ENCODE peak calls at places on chromosomes 1 and 21, in four cellular contexts. V is ovary, M is esophagus muscularis mucosa, X is sigmoid colon. L is an unnamed sample.

GRCh38 chr1:112040891-112041740 is 51.6 kb upstream of the KCND3 start:
- DNase-seq in V (no peak), X (no peak), M (no peak), L (no peak)

GRCh38 chr1:47469405-47469759 is 31.5 kb downstream of the FOXD2 start:
- DNase-seq in V (no peak), X (no peak), M (no peak), L (no peak)

GRCh38 chr1:207298666-207299065 is 22.8 kb upstream of the CD55 start:
- DNase-seq in V (no peak), X (no peak), M (no peak), L (no peak)

GRCh38 chr1:56866656-56867055 is 12.1 kb downstream of the C8A start:
- DNase-seq in X (no peak), V (no peak), M (no peak), L (no peak)

GRCh38 chr1:115409853-115410150 is 71.8 kb upstream of the NGF start:
- DNase-seq in X (no peak), V (no peak), M (no peak), L (no peak)

GRCh38 chr1:110914676-110915075 is 41.7 kb downstream of the CD53 start:
- DNase-seq in X (no peak), M (no peak), V (no peak), L (no peak)

GRCh38 chr1:49229555-49229954 is 452.9 kb upstream of the BEND5 start:
- DNase-seq in V (no peak), M (no peak), X (no peak), L (no peak)

GRCh38 chr1:47333922-47334764 is 553 bp downstream of the CMPK1 start:
- DNase-seq in M (peak), X (peak), V (peak), L (no peak)

GRCh38 chr1:170729608-170730378 is 65.9 kb downstream of the PRRX1 start:
- DNase-seq in M (no peak), V (no peak), X (no peak), L (no peak)

GRCh38 chr1:184555665-184556641 is 169.1 kb downstream of the C1orf21 start:
- DNase-seq in X (no peak), V (no peak), M (no peak), L (no peak)

GRCh38 chr1:29513357-29513756 is 277.0 kb downstream of the PTPRU start:
- DNase-seq in V (no peak), M (peak), X (no peak), L (peak)

GRCh38 chr1:178938959-178939317 is 68.1 kb upstream of the ANGPTL1 start:
- DNase-seq in X (peak), M (peak), V (peak), L (no peak)
- TF ChIP-seq EP300 in X (peak), M (peak), V (peak), L (no peak)

DNA sequence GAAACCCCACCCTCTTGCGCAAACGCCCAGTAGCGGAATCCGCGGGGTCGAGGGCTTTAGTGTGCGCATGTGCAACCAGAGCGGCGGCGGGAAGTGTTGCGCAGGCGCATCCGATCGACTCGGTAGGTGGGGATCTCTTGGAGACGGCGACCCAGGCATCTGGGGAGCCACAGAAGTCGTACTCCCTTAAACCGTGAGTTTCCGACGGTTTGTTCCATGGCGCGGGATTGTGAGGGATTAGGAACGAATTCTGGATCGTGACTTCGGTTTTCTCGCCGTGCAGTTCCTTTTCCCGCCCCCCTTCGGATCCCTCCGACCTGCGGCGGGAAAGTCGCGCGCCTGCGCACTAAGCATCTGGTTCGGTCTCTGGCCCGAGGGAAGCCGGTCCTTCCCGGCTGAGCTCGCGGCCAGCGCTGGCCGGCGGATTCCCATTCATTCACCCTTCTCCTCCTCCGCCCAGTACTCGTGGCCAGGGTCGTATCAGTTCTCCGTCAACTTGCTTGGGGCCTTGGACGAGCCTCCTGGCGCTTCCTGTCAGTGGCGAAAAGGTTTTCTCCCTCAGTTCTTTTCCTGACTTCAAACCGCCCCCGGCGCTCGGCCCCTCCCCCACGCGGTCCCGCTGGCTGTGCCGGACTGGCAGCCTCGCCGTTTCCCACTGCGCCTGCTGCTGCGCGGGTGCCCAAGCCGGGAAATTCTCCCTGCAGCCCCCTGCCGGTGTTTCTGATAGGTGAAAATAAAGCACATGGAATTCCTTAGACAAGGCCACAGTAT is at the start of gene CDC7:
- DNase-seq in V (peak), X (peak), M (peak), L (peak)
- TF ChIP-seq EP300 in V (no peak), X (no peak), M (peak), L (no peak)

DNA sequence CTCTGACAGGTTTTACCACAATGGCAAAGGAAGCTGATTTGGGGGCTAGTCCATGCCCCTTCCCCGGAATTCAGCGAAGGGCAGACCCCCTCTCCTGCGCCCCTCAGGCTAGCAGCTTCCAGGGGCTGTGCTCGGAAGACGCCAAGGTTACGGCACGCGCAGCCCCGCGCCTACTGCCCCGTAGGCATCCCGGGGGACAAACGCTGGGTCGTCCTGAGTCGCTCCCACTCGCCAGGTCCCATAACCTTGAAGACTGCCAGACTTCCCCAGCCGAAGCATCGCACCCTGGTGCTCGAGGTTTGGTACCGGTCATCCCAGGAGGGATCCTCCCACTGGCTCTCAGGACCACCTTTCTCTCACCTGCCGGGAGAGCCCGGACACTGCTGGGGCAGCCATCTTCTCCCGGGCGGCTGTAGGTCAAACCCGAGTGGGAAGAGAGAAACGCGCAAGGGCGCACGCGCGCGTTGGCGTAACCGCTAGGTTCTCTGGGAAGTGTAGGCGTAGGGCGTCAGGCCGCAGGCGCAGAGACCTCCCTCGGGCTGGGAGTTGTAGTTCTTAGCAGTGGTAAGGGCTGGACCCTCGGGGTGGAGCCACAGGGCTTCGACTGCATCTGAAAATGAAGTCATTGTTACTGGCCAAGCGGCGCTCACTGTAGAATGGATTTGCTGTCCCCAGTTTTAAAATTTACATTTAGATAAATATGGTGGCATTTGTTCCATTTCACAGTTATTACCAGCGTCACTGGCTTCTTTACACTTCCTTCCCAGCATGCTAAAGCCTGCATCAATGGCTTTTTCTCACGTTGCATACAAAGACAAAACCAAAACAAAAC is at the start of gene ATP5PO:
- DNase-seq in X (peak), V (peak), M (peak), L (peak)
- TF ChIP-seq EP300 in X (peak), V (no peak), M (no peak), L (no peak)

GRCh38 chr1:1004780-1005697 is 5.1 kb upstream of the HES4 start:
- DNase-seq in V (peak), M (no peak), X (peak), L (no peak)

GRCh38 chr1:1003618-1004419 is 3.9 kb upstream of the HES4 start:
- DNase-seq in V (no peak), M (no peak), X (no peak), L (no peak)

GRCh38 chr1:1005774-1006304 is 5.9 kb upstream of the HES4 start:
- DNase-seq in X (no peak), M (no peak), V (peak), L (no peak)

GRCh38 chr1:1004420-1004779 is 4.5 kb upstream of the HES4 start:
- DNase-seq in X (no peak), M (no peak), V (no peak), L (no peak)

GRCh38 chr1:1006305-1007159 is 6.6 kb upstream of the HES4 start:
- DNase-seq in V (peak), X (peak), M (no peak), L (no peak)
- TF ChIP-seq EP300 in V (no peak), X (no peak), M (no peak), L (no peak)

DNA sequence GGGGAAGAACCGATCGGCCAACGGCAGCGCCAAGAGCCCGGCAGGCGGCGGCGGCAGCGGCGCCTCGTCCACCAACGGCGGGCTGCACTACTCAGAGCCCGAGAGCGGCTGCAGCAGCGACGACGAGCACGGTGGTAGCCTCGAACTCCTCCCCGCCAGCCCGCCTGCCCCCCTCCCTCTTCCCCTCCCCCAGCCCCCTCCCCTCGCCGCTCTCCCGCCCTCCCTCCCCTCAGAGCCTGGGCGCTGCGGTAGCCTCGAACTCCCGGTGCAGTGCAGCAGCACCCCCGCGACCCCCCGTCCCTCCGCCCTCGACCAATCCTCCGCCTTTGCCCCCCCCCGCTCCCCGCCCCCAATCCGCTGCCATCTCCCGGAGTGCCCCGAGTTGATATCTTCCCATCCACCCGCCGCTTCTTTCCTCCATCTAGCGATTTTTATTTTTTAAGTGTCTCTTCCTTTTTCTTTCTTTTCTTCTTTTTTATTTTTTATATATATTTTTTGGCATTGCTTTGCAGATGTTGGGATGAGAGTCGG is 495 bp downstream of the RCOR3 start:
- DNase-seq in V (peak), X (peak), M (no peak), L (no peak)
- TF ChIP-seq EP300 in V (no peak), X (no peak), M (no peak), L (no peak)

GRCh38 chr1:198168180-198168579 is 11.4 kb downstream of the NEK7 start:
- DNase-seq in V (no peak), M (no peak), X (no peak), L (no peak)

GRCh38 chr1:198174297-198174696 is 17.5 kb downstream of the NEK7 start:
- DNase-seq in M (no peak), V (no peak), X (no peak), L (no peak)

GRCh38 chr1:198169704-198170103 is 12.9 kb downstream of the NEK7 start:
- DNase-seq in V (no peak), X (no peak), M (no peak), L (no peak)

GRCh38 chr1:198173832-198174231 is 17.0 kb downstream of the NEK7 start:
- DNase-seq in M (no peak), X (no peak), V (no peak), L (no peak)

GRCh38 chr1:198171667-198172294 is 15.0 kb downstream of the NEK7 start:
- DNase-seq in X (no peak), M (no peak), V (no peak), L (no peak)
- TF ChIP-seq EP300 in X (no peak), M (no peak), V (no peak), L (no peak)

DNA sequence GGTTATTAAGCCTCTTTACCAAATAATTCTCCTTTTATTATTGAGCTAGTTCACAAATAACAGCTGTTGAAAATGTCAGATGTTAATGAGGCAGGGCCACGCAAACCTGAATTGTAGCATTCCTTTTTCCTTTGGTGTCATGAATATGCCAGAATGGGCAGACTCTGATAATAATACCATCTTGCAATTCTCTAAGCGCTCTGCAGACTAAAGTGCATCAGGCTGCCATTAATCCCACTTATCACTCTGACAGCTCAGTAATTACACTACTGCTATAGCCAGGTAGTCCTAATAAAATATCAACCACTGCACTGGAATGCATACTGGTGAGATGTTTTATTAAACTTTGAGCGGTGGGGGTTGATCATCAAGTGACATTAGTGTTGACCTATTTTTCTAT is 177.7 kb downstream of the DPYD start:
- DNase-seq in X (no peak), M (no peak), V (no peak), L (no peak)
- TF ChIP-seq EP300 in X (no peak), M (no peak), V (no peak), L (no peak)

GRCh38 chr1:192086643-192087042 is 71.6 kb upstream of the RGS18 start:
- DNase-seq in X (no peak), M (no peak), V (no peak), L (no peak)

DNA sequence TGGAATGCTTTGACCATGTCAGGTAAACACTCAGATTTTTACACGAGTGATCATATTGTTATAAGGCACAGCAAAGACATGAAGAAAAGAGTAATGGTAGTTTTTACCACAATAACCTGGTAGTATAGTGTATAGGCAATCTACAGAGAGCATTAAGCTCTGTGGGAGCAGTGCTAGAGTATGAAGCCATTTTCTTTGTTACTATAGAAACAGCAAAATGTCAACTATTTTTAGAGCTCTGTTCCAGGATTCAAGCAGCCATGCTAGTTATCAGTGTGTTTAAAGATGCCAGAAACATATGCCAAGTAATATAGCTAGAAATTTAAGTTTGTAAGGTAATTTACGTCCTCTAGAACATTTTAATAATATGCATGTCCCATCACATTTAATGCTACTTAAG is 77.6 kb upstream of the RGS18 start:
- DNase-seq in X (no peak), M (no peak), V (no peak), L (no peak)
- TF ChIP-seq EP300 in X (no peak), M (no peak), V (no peak), L (no peak)

GRCh38 chr1:19479351-19480120 is 5.8 kb downstream of the CAPZB start:
- DNase-seq in X (no peak), M (no peak), V (no peak), L (no peak)
- TF ChIP-seq EP300 in X (no peak), M (no peak), V (no peak), L (no peak)

DNA sequence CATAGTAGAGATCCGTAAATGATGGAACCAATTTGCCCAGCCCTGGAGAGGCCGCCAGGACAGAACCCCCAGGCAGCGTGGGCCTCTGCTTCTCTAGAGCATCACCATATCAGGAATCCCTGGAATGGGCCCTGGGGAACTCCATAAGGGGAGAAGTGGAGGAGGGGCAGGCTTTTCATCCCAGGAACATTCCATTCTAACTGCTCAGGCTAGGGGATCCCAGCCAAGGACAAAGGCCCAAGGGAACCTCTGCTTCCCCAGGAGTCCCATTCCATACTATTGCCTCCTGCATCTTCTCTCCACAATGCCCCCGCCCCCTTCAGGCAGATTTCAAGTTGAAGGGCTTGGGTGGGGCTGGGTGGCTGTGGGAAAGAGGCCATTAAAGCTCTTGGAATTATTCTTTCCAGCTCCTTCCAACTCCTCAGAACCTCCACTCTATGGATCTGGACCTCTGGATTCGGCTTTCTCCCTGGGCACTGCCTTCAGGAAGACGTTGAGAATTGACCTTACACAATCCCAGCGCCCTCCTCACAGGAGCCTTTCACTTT is 6.0 kb downstream of the TRNP1 start:
- DNase-seq in M (peak), V (peak), X (peak), L (no peak)
- TF ChIP-seq EP300 in M (peak), V (peak), X (peak), L (no peak)

L was measured in GM12878.